ENCODE peak calls at places on chromosomes 1 and 21, in eight cellular contexts. N is HFFc6, R is NCI-H2081, J is renal cortical epithelial cell, Q is fibroblast of lung, Y is left ventricle myocardium inferior, S is WTC11, A is IMR-90. P is an unnamed sample.

GRCh38 chr1:205711105-205712048 is 31.1 kb upstream of the SLC45A3 start:
- DNase-seq in N (peak; percentile 82), R (peak; percentile 68), J (peak; percentile 78), Q (peak; percentile 74), Y (no peak), S (peak; percentile 65), A (peak; percentile 86), P (no peak)

GRCh38 chr1:24970926-24971530 is 41.0 kb upstream of the RUNX3 start:
- DNase-seq in N (no peak), R (no peak), J (no peak), Q (peak; percentile 62), Y (no peak), S (no peak), A (peak; percentile 26), P (no peak)

GRCh38 chr21:15015622-15016471 is 49.0 kb downstream of the NRIP1 start:
- DNase-seq in N (peak; percentile 94), R (no peak), J (peak; percentile 60), Q (peak; percentile 94), Y (no peak), S (no peak), A (peak; percentile 91), P (no peak)

GRCh38 chr1:147598631-147599361 is 57.5 kb downstream of the BCL9 start:
- DNase-seq in N (peak; percentile 8), R (peak; percentile 30), J (no peak), Q (peak; percentile 39), Y (no peak), S (peak; percentile 63), A (peak; percentile 15), P (no peak)

GRCh38 chr21:33229099-33229775 is 501 bp upstream of the IFNAR2 start:
- DNase-seq in N (no peak), R (no peak), J (no peak), Q (no peak), Y (no peak), S (no peak), A (no peak), P (no peak)

GRCh38 chr1:39973503-39974135 is 18.7 kb downstream of the MFSD2A start:
- DNase-seq in N (peak; percentile 40), R (peak; percentile 82), J (peak; percentile 45), Q (peak; percentile 38), Y (peak; percentile 64), S (peak; percentile 82), A (peak; percentile 56), P (peak; percentile 76)

GRCh38 chr1:243496173-243496553 is 240.3 kb downstream of the SDCCAG8 start:
- DNase-seq in N (no peak), R (no peak), J (no peak), Q (no peak), Y (no peak), S (peak; percentile 24), A (no peak), P (no peak)

GRCh38 chr1:173573596-173573995 is 29.3 kb downstream of the SLC9C2 start:
- DNase-seq in N (no peak), R (no peak), J (no peak), Q (peak; percentile 4), Y (no peak), S (no peak), A (no peak), P (no peak)

GRCh38 chr1:37475380-37476086 is 1.2 kb downstream of the ZC3H12A start:
- DNase-seq in N (no peak), R (no peak), J (no peak), Q (peak; percentile 45), Y (no peak), S (no peak), A (no peak), P (no peak)

GRCh38 chr1:192747305-192747704 is 61.5 kb upstream of the RGS2 start:
- DNase-seq in N (peak; percentile 25), R (no peak), J (peak; percentile 87), Q (peak; percentile 66), Y (no peak), S (no peak), A (peak; percentile 74), P (no peak)